ENCODE peak calls at places on chromosomes 6 and 20, in four cellular contexts. O is H1, I is HepG2, A is K562. Z is an unnamed sample.

GRCh38 chr20:57650756-57651483 is 30.7 kb upstream of the ZBP1 start:
- DNase-seq in O (no peak), I (no peak), A (no peak), Z (no peak)

GRCh38 chr6:163944897-163945296 is 530.4 kb downstream of the QKI start:
- DNase-seq in O (no peak), I (no peak), A (no peak), Z (no peak)

GRCh38 chr20:32999603-33000250 is 4.5 kb downstream of the SUN5 start:
- DNase-seq in O (no peak), I (peak; percentile 58), A (no peak), Z (no peak)

GRCh38 chr6:143583542-143584330 is 72.2 kb upstream of the FUCA2 start:
- DNase-seq in O (no peak), I (no peak), A (no peak), Z (no peak)

GRCh38 chr6:84625510-84625909 is 138.9 kb downstream of the TBX18 start:
- DNase-seq in O (no peak), I (no peak), A (no peak), Z (no peak)

GRCh38 chr6:169975701-169976100 is 224.3 kb downstream of the ERMARD start:
- DNase-seq in O (no peak), I (no peak), A (no peak), Z (no peak)

GRCh38 chr6:135506270-135506997 is 8.9 kb upstream of the AHI1 start:
- DNase-seq in O (no peak), I (peak; percentile 45), A (peak; percentile 41), Z (no peak)

GRCh38 chr20:57790176-57790575 is 80.4 kb upstream of the PMEPA1 start:
- DNase-seq in O (no peak), I (no peak), A (no peak), Z (no peak)

GRCh38 chr6:159077123-159077522 is 32.3 kb upstream of the TAGAP start:
- DNase-seq in O (no peak), I (no peak), A (no peak), Z (no peak)

GRCh38 chr20:32893263-32893877 is 34.6 kb downstream of the EFCAB8 start:
- DNase-seq in O (no peak), I (no peak), A (no peak), Z (no peak)

GRCh38 chr6:129929433-129929832 is 68.3 kb upstream of the TMEM244 start:
- DNase-seq in O (no peak), I (no peak), A (no peak), Z (no peak)

GRCh38 chr20:29873946-29874345 is 1383.5 kb upstream of the DEFB115 start:
- DNase-seq in O (peak; percentile 31), I (no peak), A (no peak), Z (no peak)

GRCh38 chr6:83055366-83055964 is 10.2 kb downstream of the UBE3D start:
- DNase-seq in O (no peak), I (peak; percentile 31), A (peak; percentile 58), Z (no peak)

GRCh38 chr6:118980063-118980462 is 45.1 kb upstream of the MCM9 start:
- DNase-seq in O (no peak), I (peak; percentile 21), A (no peak), Z (no peak)

GRCh38 chr6:42066156-42066555 is 15.8 kb downstream of the TAF8 start:
- DNase-seq in O (no peak), I (no peak), A (no peak), Z (no peak)

DNA sequence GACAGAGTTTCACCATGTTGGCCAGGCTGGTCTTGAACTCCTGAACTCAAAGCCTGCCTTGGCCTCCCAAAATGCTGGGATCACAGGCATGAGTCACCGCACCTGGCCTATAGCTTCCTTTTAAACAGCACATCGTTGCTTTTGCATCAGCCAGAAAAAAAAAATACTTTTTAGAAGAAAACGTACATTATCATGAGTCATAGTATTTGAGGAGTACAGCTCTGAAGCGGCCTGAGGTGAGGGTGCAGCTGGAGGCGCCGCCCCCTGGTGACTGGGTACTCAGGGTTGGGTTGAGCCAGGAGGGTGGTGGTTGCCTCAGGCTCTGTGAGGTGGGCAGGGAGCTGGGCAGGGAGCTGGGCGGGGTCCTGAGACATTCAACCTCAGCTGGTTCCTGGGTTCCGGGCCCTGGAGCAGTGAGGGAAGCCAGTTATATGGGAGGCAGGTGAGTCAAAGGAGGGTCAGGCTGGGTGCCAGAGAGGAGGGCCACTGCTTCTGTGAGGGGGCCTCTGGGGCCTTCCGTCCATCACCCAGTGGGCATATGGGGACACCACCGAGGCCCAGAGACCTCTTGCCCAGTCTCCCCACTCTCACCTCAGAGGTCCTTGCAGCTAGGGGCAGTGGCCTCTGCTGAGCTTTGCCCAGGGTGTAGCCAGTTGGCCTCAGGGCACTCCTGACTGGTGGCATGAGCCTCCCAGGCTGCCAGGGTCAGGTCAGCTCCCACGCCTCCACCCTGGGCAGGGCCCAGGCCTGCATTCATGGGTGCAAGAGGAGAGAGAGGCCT is 11.7 kb upstream of the ID1 start:
- DNase-seq in O (no peak), I (peak; percentile 95), A (peak; percentile 66), Z (no peak)
- TF ChIP-seq POLR2AphosphoS5 in O (no peak), I (peak; percentile 49), A (no peak), Z (no peak)

DNA sequence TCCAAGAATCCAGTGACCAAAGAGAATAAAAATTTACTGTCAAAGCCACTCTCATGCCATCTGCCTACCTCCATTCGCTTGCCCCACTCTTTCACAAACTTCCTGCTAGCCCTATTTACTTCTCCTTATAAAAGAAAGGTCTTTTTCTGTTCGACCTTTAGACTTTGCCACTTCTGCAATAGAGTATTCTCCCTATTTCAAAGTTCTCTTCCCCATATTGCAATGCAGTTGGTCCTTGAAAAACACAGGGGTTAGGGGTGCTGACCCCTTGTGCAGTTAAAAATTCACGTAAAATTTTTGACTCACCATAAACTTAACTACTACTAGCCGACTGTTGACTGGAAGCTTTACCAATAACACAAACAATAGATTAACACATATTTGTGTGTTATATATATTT is 15.0 kb downstream of the CCN2 start:
- DNase-seq in O (no peak), I (peak; percentile 40), A (no peak), Z (no peak)
- TF ChIP-seq ATF2 in O (no peak), I (no peak), A (no peak), Z (no peak)

GRCh38 chr20:1946762-1947534 is 46.9 kb downstream of the PDYN start:
- DNase-seq in O (peak; percentile 74), I (peak; percentile 70), A (no peak), Z (no peak)
- TF ChIP-seq POLR2AphosphoS5 in O (peak; percentile 82), I (no peak), A (no peak), Z (no peak)

DNA sequence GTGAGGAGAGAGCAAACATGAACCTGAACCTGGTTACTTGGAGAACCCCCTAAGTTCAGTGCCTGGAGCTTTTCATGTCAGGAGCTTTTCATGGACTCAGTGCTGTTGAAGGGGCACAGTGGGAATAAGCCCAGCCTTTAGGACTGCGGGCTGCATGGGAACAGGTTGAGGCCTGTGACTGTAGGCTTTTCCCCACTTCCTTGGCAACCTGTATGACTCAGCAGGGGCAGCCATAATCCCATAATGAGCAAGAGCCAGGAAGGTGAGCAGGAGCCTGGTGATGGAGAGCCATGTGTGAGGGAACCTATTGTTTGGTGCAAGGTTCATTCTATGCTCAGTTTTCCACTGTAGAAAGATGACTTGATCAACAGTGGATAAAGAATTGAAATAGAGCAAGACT is 23.4 kb downstream of the MEP1A start:
- DNase-seq in O (no peak), I (no peak), A (no peak), Z (no peak)
- TF ChIP-seq ATF2 in O (no peak), I (no peak), A (no peak), Z (no peak)

DNA sequence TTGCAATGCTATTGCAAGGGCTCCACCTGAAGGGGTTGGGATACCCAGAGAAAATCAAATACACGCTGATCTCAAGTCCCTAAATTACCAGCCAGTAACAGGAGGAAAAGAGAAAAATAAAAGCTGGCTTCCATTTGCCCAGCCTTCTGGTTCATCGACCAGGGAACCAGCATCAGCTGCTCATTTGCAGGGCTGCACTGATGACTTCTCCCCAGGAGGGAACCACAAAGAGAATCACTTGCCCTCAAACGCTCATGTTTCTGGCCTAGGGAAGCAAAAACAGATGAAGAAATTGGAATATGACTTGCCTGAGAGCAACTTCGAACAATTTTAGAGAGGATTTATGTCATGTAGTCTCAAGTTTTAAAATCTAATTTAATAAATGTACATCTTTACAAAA is 119.7 kb downstream of the SH3BGRL2 start:
- DNase-seq in O (no peak), I (no peak), A (no peak), Z (no peak)
- TF ChIP-seq POLR2AphosphoS5 in O (no peak), I (no peak), A (no peak), Z (no peak)

GRCh38 chr20:54199721-54200176 is 8.1 kb upstream of the PFDN4 start:
- DNase-seq in O (peak; percentile 70), I (peak; percentile 82), A (peak; percentile 62), Z (peak; percentile 39)

GRCh38 chr20:54195483-54196472 is 12.1 kb upstream of the PFDN4 start:
- DNase-seq in O (no peak), I (peak; percentile 67), A (no peak), Z (peak; percentile 47)

GRCh38 chr20:54199283-54199682 is 8.6 kb upstream of the PFDN4 start:
- DNase-seq in O (no peak), I (no peak), A (no peak), Z (no peak)

GRCh38 chr20:54200487-54201267 is 7.2 kb upstream of the PFDN4 start:
- DNase-seq in O (no peak), I (no peak), A (no peak), Z (no peak)

GRCh38 chr20:54197621-54198604 is 10.0 kb upstream of the PFDN4 start:
- DNase-seq in O (no peak), I (peak; percentile 92), A (no peak), Z (peak; percentile 36)
- TF ChIP-seq ATF2 in O (no peak), I (no peak), A (no peak), Z (no peak)

GRCh38 chr20:50728486-50728980 is 2.8 kb upstream of the PARD6B start:
- DNase-seq in O (no peak), I (peak; percentile 35), A (no peak), Z (no peak)

GRCh38 chr20:50726955-50727791 is 4.2 kb upstream of the PARD6B start:
- DNase-seq in O (no peak), I (no peak), A (no peak), Z (no peak)

GRCh38 chr20:50729925-50730764 is 1.2 kb upstream of the PARD6B start:
- DNase-seq in O (no peak), I (peak; percentile 55), A (no peak), Z (no peak)

GRCh38 chr20:50728981-50729874 is 2.2 kb upstream of the PARD6B start:
- DNase-seq in O (no peak), I (peak; percentile 75), A (no peak), Z (no peak)

DNA sequence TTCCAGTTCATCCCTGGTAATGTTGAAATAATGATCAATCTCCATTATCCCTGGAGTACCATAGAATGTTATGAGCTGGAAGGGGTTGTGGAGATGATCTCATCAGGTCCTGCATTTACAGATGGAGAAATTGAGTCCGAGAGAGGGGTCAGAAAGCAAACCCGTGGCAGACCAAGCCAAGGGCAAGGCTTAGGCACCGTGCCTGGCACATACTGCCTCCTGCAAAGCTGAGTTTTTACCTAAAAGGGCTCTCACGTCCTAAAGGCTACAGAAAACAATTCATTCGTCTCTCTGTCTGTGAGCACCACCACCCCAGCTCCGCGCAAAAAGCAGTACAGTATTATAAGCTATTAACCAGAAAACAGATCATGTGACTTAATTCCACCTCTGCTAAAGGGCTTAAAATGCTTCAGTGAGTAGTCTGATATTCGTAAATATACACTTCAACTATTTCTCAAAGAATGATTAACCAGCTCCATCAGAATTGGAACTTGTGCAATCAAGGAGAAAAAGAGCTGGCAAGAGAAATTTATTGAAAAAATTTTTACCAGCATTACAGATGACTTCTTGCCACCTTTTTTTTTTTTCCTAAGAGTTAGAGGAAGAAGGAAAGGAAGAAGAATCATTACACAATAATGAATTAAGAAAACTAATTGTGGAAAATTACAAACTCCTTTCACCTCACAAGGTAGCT is 3.4 kb upstream of the PARD6B start:
- DNase-seq in O (no peak), I (peak; percentile 85), A (no peak), Z (no peak)
- TF ChIP-seq POLR2AphosphoS5 in O (no peak), I (no peak), A (no peak), Z (no peak)

Z was measured in GM12878.